ENCODE peak calls at places on chromosomes 16 and 17, in nine cellular contexts. N is prostate gland, H is H1, X is sigmoid colon, S is stomach, B is GM23338, Y is transverse colon, K is HCT116, P is K562. Q is an unnamed sample.

GRCh38 chr17:37361543-37361942 is 14.2 kb upstream of the C17orf78 start:
- DNase-seq in N (peak), H (no peak), X (no peak), S (no peak), B (no peak), Y (no peak), K (no peak), P (no peak), Q (no peak)

GRCh38 chr17:45227631-45228120 is 6.0 kb downstream of the FMNL1 start:
- DNase-seq in N (no peak), H (no peak), X (no peak), S (no peak), B (no peak), Y (no peak), K (no peak), P (no peak), Q (peak)

GRCh38 chr17:72472116-72472515 is 351.3 kb downstream of the SOX9 start:
- DNase-seq in N (no peak), H (no peak), X (no peak), S (no peak), B (no peak), Y (no peak), K (no peak), P (no peak), Q (no peak)

GRCh38 chr16:57622361-57623250 is 5.8 kb upstream of the ADGRG1 start:
- DNase-seq in N (no peak), H (no peak), X (no peak), S (no peak), B (no peak), Y (no peak), K (no peak), P (no peak), Q (no peak)

GRCh38 chr17:2239882-2240430 is 63.6 kb downstream of the SMG6 start:
- DNase-seq in N (no peak), H (no peak), X (peak), S (peak), B (no peak), Y (peak), K (no peak), P (no peak), Q (no peak)

GRCh38 chr17:11121680-11122079 is 119.3 kb upstream of the SHISA6 start:
- DNase-seq in N (no peak), H (no peak), X (no peak), S (no peak), B (no peak), Y (no peak), K (no peak), P (no peak), Q (no peak)

GRCh38 chr16:72068930-72069329 is 5.9 kb downstream of the HPR start:
- DNase-seq in N (no peak), H (no peak), X (no peak), S (no peak), B (no peak), Y (no peak), K (no peak), P (no peak), Q (no peak)

GRCh38 chr17:41844971-41845370 is 7.3 kb downstream of the KLHL10 start:
- DNase-seq in N (no peak), H (no peak), X (peak), S (no peak), B (no peak), Y (no peak), K (no peak), P (no peak), Q (no peak)

GRCh38 chr17:39527220-39527813 is 66.0 kb downstream of the CDK12 start:
- DNase-seq in N (no peak), H (no peak), X (no peak), S (no peak), B (peak), Y (no peak), K (peak), P (peak), Q (no peak)

GRCh38 chr17:50195196-50195865 is 6.1 kb downstream of the COL1A1 start:
- DNase-seq in N (no peak), H (no peak), X (no peak), S (no peak), B (no peak), Y (no peak), K (no peak), P (no peak), Q (no peak)

GRCh38 chr17:50279181-50279526 is 4.9 kb downstream of the TMEM92 start:
- DNase-seq in N (no peak), H (no peak), X (no peak), S (no peak), B (no peak), Y (no peak), K (no peak), P (no peak), Q (no peak)

GRCh38 chr16:17314148-17314547 is 156.6 kb downstream of the XYLT1 start:
- DNase-seq in N (no peak), H (no peak), X (no peak), S (no peak), B (no peak), Y (no peak), K (no peak), P (no peak), Q (no peak)

GRCh38 chr17:69485126-69485724 is 70.7 kb downstream of the MAP2K6 start:
- DNase-seq in N (no peak), H (no peak), X (no peak), S (no peak), B (no peak), Y (no peak), K (no peak), P (no peak), Q (no peak)

GRCh38 chr17:50079334-50080095 is 15.6 kb upstream of the PDK2 start:
- DNase-seq in N (no peak), H (peak), X (no peak), S (peak), B (peak), Y (peak), K (peak), P (peak), Q (no peak)

GRCh38 chr17:29357821-29358232 is 32.3 kb upstream of the TAOK1 start:
- DNase-seq in N (no peak), H (no peak), X (no peak), S (no peak), B (no peak), Y (no peak), K (no peak), P (no peak), Q (no peak)

GRCh38 chr16:63921737-63922136 is 1200.1 kb downstream of the CDH11 start:
- DNase-seq in N (no peak), H (no peak), X (no peak), S (no peak), B (no peak), Y (no peak), K (no peak), P (no peak), Q (no peak)
- H3K27ac ChIP-seq in N (no peak), H (no peak), X (no peak), S (no peak), B (no peak), Y (no peak), K (no peak), P (no peak), Q (no peak)

GRCh38 chr17:57008958-57009357 is 31.0 kb downstream of the SCPEP1 start:
- DNase-seq in N (no peak), H (no peak), X (no peak), S (no peak), B (no peak), Y (no peak), K (no peak), P (no peak), Q (no peak)

GRCh38 chr17:57001541-57001940 is 23.6 kb downstream of the SCPEP1 start:
- DNase-seq in N (no peak), H (no peak), X (no peak), S (no peak), B (peak), Y (no peak), K (no peak), P (no peak), Q (no peak)

GRCh38 chr17:57002904-57003303 is 25.0 kb downstream of the SCPEP1 start:
- DNase-seq in N (no peak), H (no peak), X (no peak), S (no peak), B (no peak), Y (no peak), K (no peak), P (no peak), Q (no peak)

GRCh38 chr17:57006040-57006439 is 28.1 kb downstream of the SCPEP1 start:
- DNase-seq in N (no peak), H (no peak), X (no peak), S (no peak), B (no peak), Y (no peak), K (no peak), P (no peak), Q (no peak)

GRCh38 chr17:57004944-57005579 is 27.1 kb downstream of the SCPEP1 start:
- DNase-seq in N (no peak), H (no peak), X (no peak), S (peak), B (peak), Y (peak), K (no peak), P (peak), Q (no peak)
- TF ChIP-seq CTCF in N (no peak), H (peak), X (peak), S (no peak), B (peak), Y (peak), K (peak), P (peak), Q (no peak)

GRCh38 chr17:81471804-81472456 is 40.7 kb downstream of the ACTG1 start:
- DNase-seq in N (peak), H (no peak), X (peak), S (no peak), B (peak), Y (peak), K (peak), P (peak), Q (peak)
- TF ChIP-seq POLR2AphosphoS5 in N (peak), H (no peak), X (peak), S (no peak), B (no peak), Y (no peak), K (peak), P (peak), Q (no peak)

GRCh38 chr17:19327039-19327776 is 35.3 kb downstream of the B9D1 start:
- DNase-seq in N (no peak), H (no peak), X (peak), S (no peak), B (no peak), Y (no peak), K (peak), P (no peak), Q (peak)
- H3K27ac ChIP-seq in N (no peak), H (no peak), X (no peak), S (no peak), B (no peak), Y (no peak), K (peak), P (no peak), Q (peak)

DNA sequence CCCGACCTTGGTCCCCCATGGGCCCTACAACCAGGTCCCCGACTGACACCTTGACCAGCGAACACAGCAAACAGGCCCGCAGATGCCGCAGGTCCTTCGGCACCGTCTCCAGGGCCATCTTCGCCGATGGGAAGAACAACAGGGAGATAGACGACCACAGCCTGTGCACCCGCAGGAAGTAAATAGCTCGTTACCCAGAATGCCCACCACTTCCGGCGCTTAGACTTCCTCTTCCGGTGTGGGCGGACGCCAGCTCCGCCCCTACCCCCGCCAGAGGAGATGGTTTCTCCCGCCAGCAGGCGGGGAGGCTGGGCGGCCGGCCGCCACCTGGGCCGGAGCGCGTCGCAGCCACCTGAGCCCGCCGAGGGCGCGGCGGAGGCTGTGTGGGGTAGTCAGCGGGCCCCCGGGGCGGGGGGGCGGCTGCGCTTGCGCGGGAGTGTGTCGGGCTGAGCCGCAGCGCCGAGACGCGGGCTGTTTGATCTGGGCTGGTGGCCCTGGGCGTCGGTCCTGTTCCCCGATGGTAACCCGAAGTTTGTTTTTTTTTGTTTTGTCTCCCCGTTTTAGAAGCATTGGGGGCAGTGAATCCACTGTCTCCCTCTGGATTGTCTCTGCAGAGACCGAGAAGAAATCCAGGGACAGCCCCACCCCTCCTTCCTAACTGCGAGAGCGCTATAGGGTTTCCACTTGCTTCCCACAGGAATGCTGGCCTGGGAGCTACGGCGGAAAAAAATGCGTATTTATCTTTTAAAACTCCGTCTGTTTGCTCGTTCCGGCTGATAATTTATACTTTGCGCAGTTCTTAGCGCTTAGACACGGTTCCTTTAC is at the start of gene SUPT4H1:
- DNase-seq in N (peak), H (peak), X (peak), S (peak), B (peak), Y (peak), K (peak), P (peak), Q (peak)
- TF ChIP-seq CTCF in N (peak), H (no peak), X (no peak), S (no peak), B (no peak), Y (no peak), K (no peak), P (peak), Q (no peak)

DNA sequence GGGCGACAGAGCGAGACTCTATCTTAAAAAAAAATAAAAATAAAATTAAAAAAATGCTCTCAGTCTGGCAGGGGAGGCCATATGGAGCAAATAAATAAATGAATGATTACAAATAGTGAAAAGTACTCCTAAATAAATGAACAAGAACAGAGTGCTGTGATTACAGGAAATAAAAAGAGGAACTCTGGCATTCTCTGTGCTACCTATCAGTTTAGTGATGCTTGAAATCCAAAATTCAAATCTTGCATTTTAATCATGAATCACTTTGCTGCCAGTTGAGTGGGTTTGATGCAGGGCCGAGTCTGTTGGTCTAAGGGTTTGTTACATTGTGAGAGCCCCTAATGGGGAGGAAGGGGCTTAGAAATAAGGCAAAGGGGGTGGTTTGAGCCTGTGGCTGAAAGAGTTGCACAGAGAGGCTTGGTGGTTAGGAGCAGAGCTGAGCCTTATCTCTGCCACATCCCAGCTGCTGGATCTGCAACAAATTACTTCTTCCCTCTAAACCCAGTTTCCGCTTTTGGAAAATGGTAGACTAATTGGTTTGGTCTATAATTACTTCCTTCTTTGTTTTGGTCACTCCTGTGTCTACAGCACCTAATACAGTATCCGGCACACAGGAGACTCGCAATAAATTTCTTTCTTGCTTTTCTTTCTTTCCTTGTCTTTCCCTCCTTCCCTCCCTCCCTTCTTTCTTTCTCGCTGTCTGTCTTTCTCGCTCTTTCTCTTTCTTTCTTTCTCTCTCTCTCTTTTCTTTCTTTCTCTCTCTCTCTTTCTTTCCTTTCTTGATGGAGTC is 6.3 kb upstream of the ABCC1 start:
- DNase-seq in N (no peak), H (no peak), X (peak), S (no peak), B (no peak), Y (no peak), K (no peak), P (no peak), Q (no peak)
- TF ChIP-seq POLR2AphosphoS5 in N (no peak), H (no peak), X (no peak), S (no peak), B (no peak), Y (no peak), K (no peak), P (no peak), Q (no peak)

GRCh38 chr17:4506180-4506814 is 7.6 kb downstream of the SPNS2 start:
- DNase-seq in N (no peak), H (no peak), X (no peak), S (no peak), B (no peak), Y (no peak), K (no peak), P (peak), Q (no peak)

GRCh38 chr17:4505187-4505586 is 6.5 kb downstream of the SPNS2 start:
- DNase-seq in N (no peak), H (no peak), X (no peak), S (no peak), B (no peak), Y (no peak), K (no peak), P (no peak), Q (no peak)

GRCh38 chr17:4503283-4504005 is 4.8 kb downstream of the SPNS2 start:
- DNase-seq in N (no peak), H (no peak), X (no peak), S (no peak), B (no peak), Y (no peak), K (no peak), P (no peak), Q (no peak)

GRCh38 chr17:4502466-4503154 is 3.9 kb downstream of the SPNS2 start:
- DNase-seq in N (no peak), H (no peak), X (no peak), S (no peak), B (no peak), Y (no peak), K (no peak), P (no peak), Q (no peak)

DNA sequence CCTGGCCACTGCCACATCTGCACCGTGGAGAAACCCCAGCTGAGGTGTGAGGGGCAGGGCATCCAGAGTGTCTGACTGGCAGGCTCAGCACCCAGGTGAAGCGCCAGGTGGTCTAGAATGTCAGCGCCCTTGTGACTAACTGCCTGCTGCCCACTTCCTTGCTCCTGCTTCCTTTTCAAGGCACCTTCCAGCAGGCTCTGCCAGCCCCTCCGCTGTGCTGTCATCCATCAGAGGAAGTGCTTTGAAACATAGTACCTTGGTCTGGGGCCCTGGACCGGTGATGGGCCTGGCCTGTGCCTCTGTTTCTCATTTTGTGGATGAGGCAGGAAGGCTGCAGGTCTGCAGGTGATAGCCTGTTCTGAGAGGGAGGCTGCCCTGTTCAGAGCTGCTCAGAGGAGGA is 5.5 kb downstream of the SPNS2 start:
- DNase-seq in N (no peak), H (no peak), X (no peak), S (no peak), B (no peak), Y (no peak), K (no peak), P (no peak), Q (no peak)
- H3K27ac ChIP-seq in N (no peak), H (no peak), X (no peak), S (no peak), B (no peak), Y (no peak), K (no peak), P (no peak), Q (no peak)

GRCh38 chr17:62109378-62109902 is 44.4 kb upstream of the MED13 start:
- DNase-seq in N (no peak), H (peak), X (no peak), S (peak), B (peak), Y (peak), K (peak), P (peak), Q (no peak)
- TF ChIP-seq CTCF in N (no peak), H (peak), X (no peak), S (no peak), B (peak), Y (peak), K (peak), P (peak), Q (no peak)

GRCh38 chr16:29994613-29995329 is 646 bp downstream of the HIRIP3 start:
- DNase-seq in N (no peak), H (peak), X (peak), S (peak), B (no peak), Y (peak), K (no peak), P (peak), Q (peak)

GRCh38 chr16:29992371-29992967 is 2.9 kb downstream of the HIRIP3 start:
- DNase-seq in N (no peak), H (no peak), X (no peak), S (no peak), B (no peak), Y (no peak), K (no peak), P (no peak), Q (peak)

GRCh38 chr16:29993903-29994612 is 1.4 kb downstream of the HIRIP3 start:
- DNase-seq in N (no peak), H (no peak), X (no peak), S (no peak), B (no peak), Y (no peak), K (no peak), P (no peak), Q (no peak)

GRCh38 chr16:29991571-29991904 is 3.9 kb downstream of the HIRIP3 start:
- DNase-seq in N (no peak), H (no peak), X (no peak), S (no peak), B (no peak), Y (no peak), K (no peak), P (no peak), Q (no peak)

GRCh38 chr16:29993191-29993902 is 2.1 kb downstream of the HIRIP3 start:
- DNase-seq in N (no peak), H (no peak), X (no peak), S (no peak), B (no peak), Y (no peak), K (no peak), P (no peak), Q (peak)
- TF ChIP-seq POLR2AphosphoS5 in N (no peak), H (no peak), X (no peak), S (no peak), B (no peak), Y (no peak), K (peak), P (no peak), Q (no peak)